ENCODE peak calls at places on chromosome 5, in nine cellular contexts. S is CD8-positive, alpha-beta memory T cell; P is CD8-positive, alpha-beta T cell; H is uterus; N is neuronal stem cell; X is foreskin keratinocyte; W is endodermal cell; I is right cardiac atrium; B is thyroid gland. Z is an unnamed sample. For H3K4me1, the result is how much of the 10 kb centered on the place peaks cover.

GRCh38 chr5:143431789-143432188 is 28.3 kb upstream of the NR3C1 start:
- DNase-seq in I (no peak), W (no peak), P (no peak), N (no peak), B (no peak), H (no peak), X (no peak), S (no peak), Z (no peak)

GRCh38 chr5:90015584-90016018 is 394.0 kb downstream of the CETN3 start:
- DNase-seq in H (no peak), W (peak), I (no peak), S (no peak), X (peak), P (no peak), N (no peak), B (no peak), Z (no peak)

GRCh38 chr5:115432691-115433090 is 111.9 kb downstream of the FEM1C start:
- DNase-seq in S (no peak), I (no peak), P (no peak), X (no peak), B (no peak), N (no peak), W (no peak), H (no peak), Z (no peak)

GRCh38 chr5:616342-617039 is 4.4 kb downstream of the CEP72 start:
- DNase-seq in I (no peak), H (no peak), X (no peak), B (no peak), S (peak), N (no peak), P (no peak), W (peak), Z (no peak)

GRCh38 chr5:73374520-73375235 is 73.9 kb downstream of the FOXD1 start:
- DNase-seq in N (no peak), P (no peak), B (no peak), H (no peak), I (no peak), S (no peak), W (no peak), X (peak), Z (no peak)

GRCh38 chr5:141786700-141787099 is 91.5 kb downstream of the PCDH1 start:
- DNase-seq in X (no peak), W (no peak), S (no peak), B (no peak), I (no peak), N (no peak), H (no peak), P (no peak), Z (no peak)

GRCh38 chr5:172336666-172337310 is 53.2 kb upstream of the UBTD2 start:
- DNase-seq in I (no peak), N (no peak), S (no peak), P (no peak), H (no peak), B (no peak), W (no peak), X (no peak), Z (no peak)

GRCh38 chr5:154260860-154261235 is 70.3 kb downstream of the GALNT10 start:
- DNase-seq in P (no peak), S (no peak), H (no peak), N (no peak), B (no peak), I (no peak), X (no peak), W (no peak), Z (no peak)

GRCh38 chr5:150286820-150287219 is 2.8 kb downstream of the CAMK2A start:
- DNase-seq in P (no peak), W (peak), N (no peak), H (no peak), X (no peak), I (no peak), S (no peak), B (no peak), Z (peak)

GRCh38 chr5:164433471-164433870 is 928.1 kb downstream of the MAT2B start:
- DNase-seq in I (no peak), B (no peak), N (no peak), S (no peak), P (no peak), X (peak), W (no peak), H (no peak), Z (no peak)

GRCh38 chr5:165574140-165574539 is 2068.7 kb downstream of the MAT2B start:
- DNase-seq in B (no peak), P (no peak), H (no peak), X (no peak), W (no peak), S (no peak), N (no peak), I (no peak), Z (no peak)

GRCh38 chr5:107389130-107389553 is 281.6 kb downstream of the EFNA5 start:
- DNase-seq in S (no peak), X (peak), P (peak), W (no peak), H (no peak), N (no peak), I (no peak), B (no peak), Z (no peak)

GRCh38 chr5:79561525-79561893 is 47.6 kb upstream of the HOMER1 start:
- DNase-seq in B (no peak), W (no peak), N (no peak), H (no peak), S (no peak), X (no peak), P (no peak), I (no peak), Z (no peak)
- H3K4me1 ChIP-seq in B (under half), W (under half), N (under half), H (under half), S (under half), X (under half), P (under half), I (under half), Z (under half)

GRCh38 chr5:177363565-177363964 is 5.8 kb downstream of the RGS14 start:
- DNase-seq in X (no peak), I (no peak), N (no peak), S (no peak), W (no peak), B (no peak), H (no peak), P (no peak), Z (no peak)
- H3K4me1 ChIP-seq in X (under half), I (under half), N (under half), S (half or more), W (under half), B (under half), H (under half), P (half or more), Z (under half)

GRCh38 chr5:133478611-133479010 is 133.7 kb downstream of the FSTL4 start:
- DNase-seq in W (no peak), N (no peak), S (no peak), H (no peak), B (no peak), I (no peak), P (no peak), X (no peak), Z (no peak)

GRCh38 chr5:133482033-133482432 is 130.3 kb downstream of the FSTL4 start:
- DNase-seq in B (no peak), I (no peak), H (no peak), P (no peak), W (no peak), S (no peak), X (no peak), N (no peak), Z (no peak)

GRCh38 chr5:133483406-133484090 is 128.8 kb downstream of the FSTL4 start:
- DNase-seq in N (no peak), W (peak), S (no peak), B (no peak), X (no peak), H (no peak), P (no peak), I (no peak), Z (peak)

GRCh38 chr5:133480366-133480765 is 132.0 kb downstream of the FSTL4 start:
- DNase-seq in B (no peak), N (no peak), W (no peak), S (no peak), P (no peak), H (no peak), X (no peak), I (no peak), Z (no peak)

GRCh38 chr5:133480866-133481265 is 131.5 kb downstream of the FSTL4 start:
- DNase-seq in P (no peak), B (no peak), X (no peak), S (no peak), W (peak), H (no peak), I (no peak), N (no peak), Z (no peak)
- H3K4me1 ChIP-seq in P (under half), B (under half), X (under half), S (under half), W (under half), H (under half), I (under half), N (under half), Z (under half)

GRCh38 chr5:95726811-95727763 is 4.0 kb upstream of the RHOBTB3 start:
- DNase-seq in W (no peak), H (no peak), N (no peak), P (no peak), I (no peak), S (no peak), B (no peak), X (no peak), Z (no peak)

GRCh38 chr5:95727764-95728191 is 3.4 kb upstream of the RHOBTB3 start:
- DNase-seq in W (no peak), S (no peak), N (no peak), P (no peak), H (no peak), X (peak), I (no peak), B (no peak), Z (no peak)

GRCh38 chr5:95730011-95730700 is 980 bp upstream of the RHOBTB3 start:
- DNase-seq in H (no peak), W (no peak), P (no peak), I (no peak), B (no peak), N (no peak), X (no peak), S (no peak), Z (no peak)

GRCh38 chr5:95729115-95730010 is 1.8 kb upstream of the RHOBTB3 start:
- DNase-seq in P (no peak), X (no peak), S (no peak), I (no peak), W (no peak), B (no peak), H (no peak), N (no peak), Z (no peak)

DNA sequence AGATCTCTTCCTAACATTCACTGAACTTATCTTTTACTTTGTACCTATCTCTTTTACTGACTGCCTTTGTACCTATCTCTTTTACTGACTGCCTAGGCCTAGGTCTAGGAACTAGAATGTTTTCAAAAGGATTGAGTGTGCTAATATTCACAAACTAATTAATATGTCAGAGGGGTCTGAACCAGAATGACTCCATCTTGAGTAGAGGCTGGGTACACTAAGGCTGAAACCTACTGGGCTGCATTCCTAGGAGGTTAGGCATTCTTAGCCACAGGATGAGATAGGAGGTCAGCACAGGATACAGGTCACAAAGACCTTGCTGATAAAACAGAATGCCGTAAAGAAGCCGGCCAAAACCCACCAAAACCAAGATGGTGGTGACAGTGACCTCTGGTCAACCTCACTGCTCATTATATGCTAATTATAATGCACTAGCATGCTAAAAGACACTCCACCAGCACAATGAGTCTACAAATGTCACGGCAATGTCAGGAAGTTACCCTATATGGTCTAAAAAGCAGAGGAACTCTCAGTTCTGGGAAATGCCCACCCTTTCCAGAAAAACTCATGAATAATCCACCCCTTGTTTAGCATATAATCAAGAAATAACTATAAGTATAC is 2.5 kb upstream of the RHOBTB3 start:
- DNase-seq in X (peak), N (no peak), B (no peak), I (no peak), S (no peak), W (peak), H (no peak), P (no peak), Z (no peak)
- H3K4me1 ChIP-seq in X (under half), N (under half), B (under half), I (under half), S (under half), W (under half), H (under half), P (under half), Z (under half)

DNA sequence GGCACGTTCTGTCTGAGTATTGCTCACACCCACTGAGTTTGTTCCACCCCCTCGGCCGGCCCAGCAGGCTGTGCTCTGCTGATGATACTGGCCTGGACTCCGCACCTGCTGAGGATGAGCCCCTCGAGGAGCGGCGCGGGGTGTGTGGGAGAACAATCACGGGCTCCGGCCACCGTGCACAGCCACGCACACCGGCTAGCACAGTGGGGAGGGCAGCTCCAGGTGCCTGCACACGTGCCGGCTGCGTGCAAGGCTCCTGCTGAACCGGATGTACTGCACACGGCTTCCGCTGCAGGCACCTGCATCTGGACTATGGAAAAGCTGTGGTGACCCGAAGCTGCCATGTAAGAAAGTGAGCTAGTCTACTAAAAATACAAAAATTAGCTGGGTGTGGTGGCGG is 485.2 kb upstream of the CDH9 start:
- DNase-seq in I (peak), N (no peak), W (no peak), P (no peak), S (no peak), X (no peak), H (no peak), B (no peak), Z (no peak)
- H3K4me1 ChIP-seq in I (under half), N (under half), W (under half), P (under half), S (under half), X (under half), H (under half), B (under half), Z (under half)